ENCODE peak calls at places on chromosomes 3 and 15, in six cellular contexts. One of them, this sample, is unnamed.

GRCh38 chr3:124217542-124217941 is 225.6 kb upstream of the ROPN1 start:
- DNase-seq in AG10803: peak; percentile 69
- DNase-seq in uterus: peak; percentile 36
- DNase-seq in KBM-7: peak; percentile 64
- DNase-seq in left ventricle myocardium inferior: peak; percentile 28
- DNase-seq in stimulated activated CD4-positive, alpha-beta T cell treated with anti-CD3 and anti-CD28 coated beads, Interleukin-1b, Interleukin-23, amount 100 ng/mL, for 48 hours: peak; percentile 4
- DNase-seq in this sample: peak; percentile 89

GRCh38 chr15:43229977-43230376 is 9.2 kb upstream of the EPB42 start:
- DNase-seq in AG10803: no peak
- DNase-seq in uterus: no peak
- DNase-seq in KBM-7: no peak
- DNase-seq in left ventricle myocardium inferior: no peak
- DNase-seq in stimulated activated CD4-positive, alpha-beta T cell treated with anti-CD3 and anti-CD28 coated beads, Interleukin-1b, Interleukin-23, amount 100 ng/mL, for 48 hours: no peak
- DNase-seq in this sample: no peak

GRCh38 chr3:134927596-134927995 is 132.5 kb downstream of the EPHB1 start:
- DNase-seq in AG10803: no peak
- DNase-seq in uterus: no peak
- DNase-seq in KBM-7: no peak
- DNase-seq in left ventricle myocardium inferior: no peak
- DNase-seq in stimulated activated CD4-positive, alpha-beta T cell treated with anti-CD3 and anti-CD28 coated beads, Interleukin-1b, Interleukin-23, amount 100 ng/mL, for 48 hours: no peak
- DNase-seq in this sample: peak; percentile 58

GRCh38 chr3:159829056-159829995 is 159.3 kb upstream of the IL12A start:
- DNase-seq in AG10803: peak; percentile 94
- DNase-seq in uterus: no peak
- DNase-seq in KBM-7: peak; percentile 89
- DNase-seq in left ventricle myocardium inferior: peak; percentile 42
- DNase-seq in stimulated activated CD4-positive, alpha-beta T cell treated with anti-CD3 and anti-CD28 coated beads, Interleukin-1b, Interleukin-23, amount 100 ng/mL, for 48 hours: no peak
- DNase-seq in this sample: peak; percentile 93

GRCh38 chr3:55483196-55484095 is 3.7 kb downstream of the WNT5A start:
- DNase-seq in AG10803: no peak
- DNase-seq in uterus: no peak
- DNase-seq in KBM-7: no peak
- DNase-seq in left ventricle myocardium inferior: no peak
- DNase-seq in stimulated activated CD4-positive, alpha-beta T cell treated with anti-CD3 and anti-CD28 coated beads, Interleukin-1b, Interleukin-23, amount 100 ng/mL, for 48 hours: no peak
- DNase-seq in this sample: no peak

GRCh38 chr3:36957862-36958686 is 13.2 kb upstream of the TRANK1 start:
- DNase-seq in AG10803: peak; percentile 44
- DNase-seq in uterus: no peak
- DNase-seq in KBM-7: no peak
- DNase-seq in left ventricle myocardium inferior: no peak
- DNase-seq in stimulated activated CD4-positive, alpha-beta T cell treated with anti-CD3 and anti-CD28 coated beads, Interleukin-1b, Interleukin-23, amount 100 ng/mL, for 48 hours: no peak
- DNase-seq in this sample: no peak

GRCh38 chr15:79629687-79630086 is 197.6 kb downstream of the MINAR1 start:
- DNase-seq in AG10803: peak; percentile 82
- DNase-seq in uterus: no peak
- DNase-seq in KBM-7: no peak
- DNase-seq in left ventricle myocardium inferior: no peak
- DNase-seq in stimulated activated CD4-positive, alpha-beta T cell treated with anti-CD3 and anti-CD28 coated beads, Interleukin-1b, Interleukin-23, amount 100 ng/mL, for 48 hours: no peak
- DNase-seq in this sample: peak; percentile 93

GRCh38 chr3:193021506-193022010 is 103.9 kb upstream of the MB21D2 start:
- DNase-seq in AG10803: no peak
- DNase-seq in uterus: no peak
- DNase-seq in KBM-7: no peak
- DNase-seq in left ventricle myocardium inferior: no peak
- DNase-seq in stimulated activated CD4-positive, alpha-beta T cell treated with anti-CD3 and anti-CD28 coated beads, Interleukin-1b, Interleukin-23, amount 100 ng/mL, for 48 hours: no peak
- DNase-seq in this sample: no peak

GRCh38 chr15:45168751-45169551 is 18.8 kb downstream of the SHF start:
- DNase-seq in AG10803: no peak
- DNase-seq in uterus: no peak
- DNase-seq in KBM-7: no peak
- DNase-seq in left ventricle myocardium inferior: no peak
- DNase-seq in stimulated activated CD4-positive, alpha-beta T cell treated with anti-CD3 and anti-CD28 coated beads, Interleukin-1b, Interleukin-23, amount 100 ng/mL, for 48 hours: no peak
- DNase-seq in this sample: no peak

GRCh38 chr3:143280984-143281383 is 161.4 kb downstream of the CHST2 start:
- DNase-seq in AG10803: no peak
- DNase-seq in uterus: no peak
- DNase-seq in KBM-7: no peak
- DNase-seq in left ventricle myocardium inferior: no peak
- DNase-seq in stimulated activated CD4-positive, alpha-beta T cell treated with anti-CD3 and anti-CD28 coated beads, Interleukin-1b, Interleukin-23, amount 100 ng/mL, for 48 hours: no peak
- DNase-seq in this sample: no peak

GRCh38 chr3:5756443-5756842 is 568.9 kb downstream of the EDEM1 start:
- DNase-seq in AG10803: no peak
- DNase-seq in uterus: no peak
- DNase-seq in KBM-7: no peak
- DNase-seq in left ventricle myocardium inferior: no peak
- DNase-seq in stimulated activated CD4-positive, alpha-beta T cell treated with anti-CD3 and anti-CD28 coated beads, Interleukin-1b, Interleukin-23, amount 100 ng/mL, for 48 hours: no peak
- DNase-seq in this sample: no peak

GRCh38 chr15:66803182-66803729 is 101.2 kb downstream of the SMAD6 start:
- DNase-seq in AG10803: peak; percentile 97
- DNase-seq in uterus: peak; percentile 87
- DNase-seq in KBM-7: peak; percentile 53
- DNase-seq in left ventricle myocardium inferior: peak; percentile 81
- DNase-seq in stimulated activated CD4-positive, alpha-beta T cell treated with anti-CD3 and anti-CD28 coated beads, Interleukin-1b, Interleukin-23, amount 100 ng/mL, for 48 hours: no peak
- DNase-seq in this sample: peak; percentile 97

GRCh38 chr3:57637391-57637790 is 40.2 kb upstream of the ARF4 start:
- DNase-seq in AG10803: peak; percentile 4
- DNase-seq in uterus: no peak
- DNase-seq in KBM-7: no peak
- DNase-seq in left ventricle myocardium inferior: no peak
- DNase-seq in stimulated activated CD4-positive, alpha-beta T cell treated with anti-CD3 and anti-CD28 coated beads, Interleukin-1b, Interleukin-23, amount 100 ng/mL, for 48 hours: no peak
- DNase-seq in this sample: peak; percentile 18

GRCh38 chr3:194204036-194204792 is 68.3 kb downstream of the HES1 start:
- DNase-seq in AG10803: no peak
- DNase-seq in uterus: no peak
- DNase-seq in KBM-7: no peak
- DNase-seq in left ventricle myocardium inferior: no peak
- DNase-seq in stimulated activated CD4-positive, alpha-beta T cell treated with anti-CD3 and anti-CD28 coated beads, Interleukin-1b, Interleukin-23, amount 100 ng/mL, for 48 hours: peak; percentile 7
- DNase-seq in this sample: no peak